ENCODE peak calls at places on chromosomes 12 and 14, in seven cellular contexts. S, K, G, C, R, Q and N are unnamed samples.

GRCh38 chr14:36373982-36374673 is 53.7 kb upstream of the MBIP start:
- DNase-seq in S (peak), K (peak), G (peak), C (peak), R (peak), Q (peak), N (peak)

GRCh38 chr14:95620659-95621059 is 65.6 kb upstream of the TCL1B start:
- DNase-seq in S (peak), K (no peak), G (no peak), C (no peak), R (no peak), Q (no peak), N (peak)

GRCh38 chr12:96196781-96197180 is 2.6 kb downstream of the ELK3 start:
- DNase-seq in S (peak), K (peak), G (no peak), C (no peak), R (no peak), Q (no peak), N (no peak)

GRCh38 chr12:8687846-8688601 is 9.8 kb upstream of the RIMKLB start:
- DNase-seq in S (peak), K (peak), G (peak), C (peak), R (no peak), Q (no peak), N (no peak)

GRCh38 chr14:24439830-24440605 is 2.6 kb downstream of the SDR39U1 start:
- DNase-seq in S (no peak), K (no peak), G (no peak), C (no peak), R (no peak), Q (no peak), N (no peak)

GRCh38 chr14:36509056-36509917 is 10.7 kb downstream of the NKX2-1 start:
- DNase-seq in S (no peak), K (no peak), G (no peak), C (no peak), R (no peak), Q (no peak), N (no peak)

GRCh38 chr14:92551066-92551841 is 37.7 kb downstream of the RIN3 start:
- DNase-seq in S (no peak), K (no peak), G (no peak), C (no peak), R (no peak), Q (no peak), N (peak)

GRCh38 chr14:64755661-64756265 is 51.5 kb downstream of the PLEKHG3 start:
- DNase-seq in S (peak), K (peak), G (peak), C (no peak), R (peak), Q (no peak), N (no peak)

GRCh38 chr12:26195250-26195640 is at the start of gene SSPN:
- DNase-seq in S (peak), K (no peak), G (no peak), C (peak), R (peak), Q (peak), N (no peak)

GRCh38 chr12:45973526-45973925 is 16.8 kb downstream of the SCAF11 start:
- DNase-seq in S (no peak), K (no peak), G (peak), C (no peak), R (no peak), Q (no peak), N (no peak)

GRCh38 chr14:69879175-69880047 is at the start of gene SMOC1:
- DNase-seq in S (peak), K (peak), G (no peak), C (peak), R (peak), Q (peak), N (no peak)

GRCh38 chr12:70365648-70366518 is at the start of gene KCNMB4:
- DNase-seq in S (peak), K (no peak), G (peak), C (peak), R (peak), Q (peak), N (peak)

GRCh38 chr12:113131556-113131955 is 4.0 kb downstream of the RASAL1 start:
- DNase-seq in S (no peak), K (no peak), G (no peak), C (no peak), R (no peak), Q (no peak), N (peak)

GRCh38 chr14:102392506-102392905 is 29.8 kb downstream of the TECPR2 start:
- DNase-seq in S (no peak), K (no peak), G (no peak), C (no peak), R (no peak), Q (no peak), N (no peak)

GRCh38 chr12:108861878-108862587 is 4.7 kb upstream of the SSH1 start:
- DNase-seq in S (no peak), K (no peak), G (peak), C (peak), R (peak), Q (no peak), N (peak)

GRCh38 chr12:127381043-127381668 is 885.8 kb upstream of the TMEM132C start:
- DNase-seq in S (peak), K (no peak), G (peak), C (no peak), R (peak), Q (peak), N (no peak)

GRCh38 chr14:33957993-33958392 is 7.1 kb upstream of the EGLN3 start:
- DNase-seq in S (no peak), K (no peak), G (no peak), C (no peak), R (no peak), Q (no peak), N (no peak)

GRCh38 chr14:75418779-75419768 is 8.7 kb upstream of the JDP2 start:
- DNase-seq in S (no peak), K (peak), G (peak), C (no peak), R (peak), Q (peak), N (no peak)

GRCh38 chr14:68479247-68479646 is 313.6 kb downstream of the ZFP36L1 start:
- DNase-seq in S (no peak), K (peak), G (no peak), C (no peak), R (no peak), Q (no peak), N (no peak)

GRCh38 chr14:87045241-87045640 is 947.7 kb downstream of the GALC start:
- DNase-seq in S (no peak), K (no peak), G (no peak), C (no peak), R (no peak), Q (no peak), N (peak)

GRCh38 chr14:58822856-58823255 is 185.1 kb downstream of the DACT1 start:
- DNase-seq in S (no peak), K (no peak), G (no peak), C (no peak), R (no peak), Q (no peak), N (no peak)

GRCh38 chr12:52230364-52231281 is 2.4 kb upstream of the KRT7 start:
- DNase-seq in S (peak), K (peak), G (no peak), C (no peak), R (no peak), Q (no peak), N (no peak)

GRCh38 chr14:77313374-77313773 is 7.3 kb downstream of the POMT2 start:
- DNase-seq in S (no peak), K (no peak), G (no peak), C (no peak), R (no peak), Q (no peak), N (no peak)

GRCh38 chr14:81366259-81366658 is 33.9 kb downstream of the STON2 start:
- DNase-seq in S (peak), K (peak), G (no peak), C (no peak), R (no peak), Q (no peak), N (no peak)

GRCh38 chr12:111033281-111034147 is 113.1 kb upstream of the MYL2 start:
- DNase-seq in S (no peak), K (no peak), G (peak), C (no peak), R (no peak), Q (no peak), N (no peak)

GRCh38 chr12:5870183-5870582 is 74.9 kb downstream of the ANO2 start:
- DNase-seq in S (no peak), K (no peak), G (no peak), C (no peak), R (no peak), Q (no peak), N (no peak)

GRCh38 chr14:80364274-80364673 is 153.0 kb upstream of the DIO2 start:
- DNase-seq in S (no peak), K (peak), G (peak), C (no peak), R (no peak), Q (no peak), N (peak)

GRCh38 chr12:78470354-78471195 is 394.0 kb upstream of the SYT1 start:
- DNase-seq in S (peak), K (peak), G (peak), C (peak), R (no peak), Q (peak), N (peak)

GRCh38 chr12:34217660-34218059 is 195.4 kb downstream of the ALG10 start:
- DNase-seq in S (no peak), K (no peak), G (no peak), C (no peak), R (no peak), Q (no peak), N (no peak)